ENCODE peak calls at places on chromosomes 7 and 10, in six cellular contexts. Z is SK-N-SH, G is psoas muscle, I is GM23248, X is right cardiac atrium, S is cardiac muscle cell. O is an unnamed sample.

GRCh38 chr7:41256186-41256945 is 446.5 kb downstream of the INHBA start:
- DNase-seq in Z (no peak), G (no peak), I (peak; percentile 66), X (no peak), S (peak; percentile 9), O (no peak)

GRCh38 chr7:108071551-108071950 is 58.6 kb downstream of the LAMB4 start:
- DNase-seq in Z (no peak), G (no peak), I (no peak), X (no peak), S (no peak), O (no peak)

GRCh38 chr10:52228556-52228955 is 85.5 kb upstream of the DKK1 start:
- DNase-seq in Z (no peak), G (no peak), I (no peak), X (no peak), S (no peak), O (no peak)

GRCh38 chr10:114773197-114773532 is 48.4 kb upstream of the FHIP2A start:
- DNase-seq in Z (no peak), G (no peak), I (no peak), X (no peak), S (no peak), O (no peak)

GRCh38 chr7:138785587-138786437 is 12.0 kb upstream of the TMEM213 start:
- DNase-seq in Z (no peak), G (no peak), I (peak; percentile 47), X (no peak), S (peak; percentile 50), O (no peak)

GRCh38 chr7:96088579-96088978 is 233.3 kb downstream of the SLC25A13 start:
- DNase-seq in Z (no peak), G (no peak), I (no peak), X (no peak), S (no peak), O (no peak)

GRCh38 chr7:111006691-111007090 is 84.2 kb upstream of the LRRN3 start:
- DNase-seq in Z (no peak), G (no peak), I (peak; percentile 60), X (no peak), S (no peak), O (no peak)

GRCh38 chr10:122796796-122797195 is 48.9 kb downstream of the CUZD1 start:
- DNase-seq in Z (no peak), G (no peak), I (no peak), X (no peak), S (no peak), O (peak; percentile 17)

GRCh38 chr10:88111294-88111693 is 247.9 kb downstream of the PTEN start:
- DNase-seq in Z (no peak), G (no peak), I (no peak), X (no peak), S (no peak), O (no peak)

GRCh38 chr7:96327429-96327828 is 5.5 kb upstream of the SLC25A13 start:
- DNase-seq in Z (no peak), G (no peak), I (no peak), X (no peak), S (no peak), O (no peak)

GRCh38 chr7:73809454-73810090 is 21.2 kb upstream of the CLDN4 start:
- DNase-seq in Z (peak; percentile 37), G (peak; percentile 46), I (peak; percentile 34), X (no peak), S (no peak), O (no peak)

GRCh38 chr7:113289140-113289740 is 170.9 kb upstream of the SMIM30 start:
- DNase-seq in Z (peak; percentile 42), G (no peak), I (peak; percentile 79), X (no peak), S (peak; percentile 58), O (peak; percentile 57)

GRCh38 chr7:99125505-99125865 is 18.4 kb downstream of the SMURF1 start:
- DNase-seq in Z (no peak), G (no peak), I (no peak), X (no peak), S (no peak), O (no peak)

GRCh38 chr7:129443612-129444011 is 9.4 kb downstream of the STRIP2 start:
- DNase-seq in Z (no peak), G (peak; percentile 61), I (no peak), X (no peak), S (no peak), O (no peak)

GRCh38 chr7:41065663-41066062 is 637.2 kb downstream of the INHBA start:
- DNase-seq in Z (no peak), G (no peak), I (no peak), X (no peak), S (no peak), O (peak; percentile 7)

GRCh38 chr7:28070311-28071055 is 110.1 kb downstream of the JAZF1 start:
- DNase-seq in Z (no peak), G (no peak), I (peak; percentile 57), X (no peak), S (no peak), O (no peak)

GRCh38 chr7:28067171-28067570 is 113.4 kb downstream of the JAZF1 start:
- DNase-seq in Z (no peak), G (no peak), I (peak; percentile 23), X (no peak), S (no peak), O (no peak)

GRCh38 chr7:28071570-28071969 is 109.0 kb downstream of the JAZF1 start:
- DNase-seq in Z (no peak), G (no peak), I (peak; percentile 51), X (no peak), S (no peak), O (no peak)

GRCh38 chr7:28068811-28069216 is 111.8 kb downstream of the JAZF1 start:
- DNase-seq in Z (no peak), G (no peak), I (peak; percentile 90), X (no peak), S (peak; percentile 67), O (no peak)

DNA sequence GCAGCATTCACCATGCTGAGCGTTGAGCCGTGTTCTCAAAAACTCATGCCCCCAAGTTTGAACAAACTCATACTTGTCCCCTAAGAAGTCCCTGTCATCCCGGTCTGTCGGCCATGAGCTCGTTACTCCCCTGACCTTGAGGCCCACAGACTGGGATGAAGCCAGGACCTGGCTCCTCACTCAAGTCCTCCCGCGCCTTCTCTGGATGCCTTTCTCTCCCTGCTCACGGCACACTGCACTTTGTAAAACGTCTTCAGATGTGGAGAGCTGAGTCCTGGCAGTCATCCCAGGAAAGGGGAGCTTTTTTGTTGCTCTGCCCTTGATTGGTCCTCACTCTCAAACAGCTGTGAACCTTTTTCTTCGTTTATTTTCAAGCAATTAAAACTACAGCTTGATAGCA is 110.8 kb downstream of the JAZF1 start:
- DNase-seq in Z (no peak), G (peak; percentile 62), I (peak; percentile 85), X (peak; percentile 63), S (peak; percentile 91), O (no peak)
- H3K27ac ChIP-seq in Z (peak overlapping the region; percentile 60), G (peak overlapping the region; percentile 20), I (peak overlapping the region; percentile 62), X (no peak overlapping the region), S (no peak overlapping the region), O (no peak overlapping the region)

GRCh38 chr7:17988136-17988535 is 39.5 kb downstream of the PRPS1L1 start:
- DNase-seq in Z (no peak), G (no peak), I (no peak), X (no peak), S (no peak), O (no peak)

GRCh38 chr7:17984288-17984687 is 43.4 kb downstream of the PRPS1L1 start:
- DNase-seq in Z (no peak), G (no peak), I (no peak), X (no peak), S (no peak), O (no peak)

GRCh38 chr7:17988858-17989257 is 38.8 kb downstream of the PRPS1L1 start:
- DNase-seq in Z (no peak), G (no peak), I (no peak), X (no peak), S (no peak), O (peak; percentile 44)

GRCh38 chr7:17985473-17986239 is 42.0 kb downstream of the PRPS1L1 start:
- DNase-seq in Z (no peak), G (no peak), I (no peak), X (no peak), S (no peak), O (peak; percentile 22)

GRCh38 chr7:17986826-17987225 is 40.8 kb downstream of the PRPS1L1 start:
- DNase-seq in Z (no peak), G (no peak), I (peak; percentile 81), X (no peak), S (peak; percentile 89), O (no peak)
- H3K27ac ChIP-seq in Z (peak overlapping the region; percentile 7), G (no peak overlapping the region), I (no peak overlapping the region), X (no peak overlapping the region), S (no peak overlapping the region), O (no peak overlapping the region)

GRCh38 chr7:157735826-157736225 is 399.0 kb downstream of the DNAJB6 start:
- DNase-seq in Z (no peak), G (no peak), I (no peak), X (peak; percentile 27), S (no peak), O (no peak)
- H3K27ac ChIP-seq in Z (no peak overlapping the region), G (no peak overlapping the region), I (no peak overlapping the region), X (no peak overlapping the region), S (no peak overlapping the region), O (no peak overlapping the region)

DNA sequence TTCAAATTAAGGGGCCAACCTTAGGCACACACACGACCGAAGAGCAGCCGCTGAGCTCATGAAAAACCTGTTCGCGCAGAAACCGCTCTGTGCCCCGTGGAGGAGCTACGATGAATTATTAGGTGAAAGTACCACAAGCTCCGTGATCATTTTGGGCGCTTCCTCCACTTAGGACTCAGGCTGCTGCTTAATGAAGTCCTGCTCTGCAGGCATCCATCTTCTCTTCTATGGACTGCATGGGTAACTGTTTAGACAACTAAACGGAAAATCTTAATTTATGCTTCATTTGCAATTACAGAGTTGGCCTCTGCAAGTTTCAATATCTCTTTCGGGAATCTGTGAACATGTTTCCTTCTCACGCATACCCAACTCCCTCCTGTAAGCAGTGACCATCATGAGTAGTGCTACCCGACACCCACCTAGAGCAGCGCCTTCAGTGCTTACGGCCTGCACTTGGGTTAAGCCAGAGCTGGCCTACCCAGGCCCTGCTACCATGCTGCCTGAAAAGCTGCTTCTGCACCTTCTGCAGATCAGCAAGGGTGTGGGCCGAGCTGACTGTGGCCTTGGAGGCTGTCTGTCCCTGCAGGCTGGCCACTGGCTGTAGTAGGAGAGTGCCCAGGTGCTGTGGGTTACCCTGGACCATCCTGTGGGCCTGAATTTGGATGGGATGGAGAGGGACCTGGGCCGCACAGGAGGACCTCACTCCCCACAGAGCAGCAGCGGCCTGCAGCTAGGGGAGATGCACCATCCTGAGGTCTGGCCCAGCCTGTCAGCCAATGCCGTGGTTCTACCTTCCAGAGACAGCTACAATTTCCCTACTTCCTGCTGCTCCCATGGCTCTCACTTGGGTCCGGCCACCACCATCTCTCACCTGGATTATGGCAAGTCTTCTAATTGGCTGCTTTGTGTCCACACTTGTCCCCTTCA is 36.0 kb downstream of the GNA12 start:
- DNase-seq in Z (no peak), G (no peak), I (peak; percentile 37), X (no peak), S (no peak), O (peak; percentile 51)
- H3K27ac ChIP-seq in Z (peak overlapping the region; percentile 19), G (no peak overlapping the region), I (peak overlapping the region; percentile 13), X (no peak overlapping the region), S (peak overlapping the region; percentile 16), O (peak overlapping the region; percentile 4)

DNA sequence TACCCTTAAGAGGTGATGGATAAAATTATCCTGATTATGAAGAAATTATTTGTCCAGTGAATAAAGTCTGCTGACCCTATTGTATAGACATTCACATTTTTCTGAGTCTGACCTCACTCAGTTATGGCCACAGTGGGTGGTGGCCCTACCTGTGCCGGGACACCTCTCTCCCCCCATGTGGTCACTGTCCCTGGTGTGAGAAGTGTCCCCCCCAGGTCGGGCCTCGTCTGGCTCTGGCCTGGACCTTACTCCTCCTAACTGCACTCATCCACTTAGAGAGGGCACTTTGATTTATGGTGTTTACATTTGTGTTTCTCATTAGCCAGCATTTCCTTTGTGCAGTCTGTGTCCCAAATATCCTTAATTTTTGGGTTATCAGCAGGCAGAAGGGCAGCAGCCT is 59.6 kb upstream of the ZNF32 start:
- DNase-seq in Z (no peak), G (no peak), I (no peak), X (no peak), S (no peak), O (no peak)
- H3K27ac ChIP-seq in Z (no peak overlapping the region), G (peak overlapping the region; percentile 65), I (no peak overlapping the region), X (peak overlapping the region; percentile 59), S (no peak overlapping the region), O (no peak overlapping the region)

GRCh38 chr10:102153093-102153620 is 968 bp downstream of the NOLC1 start:
- DNase-seq in Z (no peak), G (no peak), I (peak; percentile 49), X (no peak), S (peak; percentile 5), O (peak; percentile 51)
- H3K27ac ChIP-seq in Z (no peak overlapping the region), G (peak overlapping the region; percentile 95), I (peak overlapping the region; percentile 94), X (no peak overlapping the region), S (peak overlapping the region; percentile 88), O (peak overlapping the region; percentile 92)